ENCODE peak calls at places on chromosome 13, in seven cellular contexts. C, U, S, Z, R, N and B are unnamed samples. For H3K79me2, the result is how much of the 10 kb centered on the place peaks cover.

GRCh38 chr13:33524086-33524485 is 238.5 kb upstream of the STARD13 start:
- DNase-seq in R (no peak), U (no peak), S (no peak), Z (no peak), N (peak), C (peak), B (peak)

GRCh38 chr13:33610471-33611015 is 207.4 kb upstream of the RFC3 start:
- DNase-seq in N (no peak), R (no peak), Z (peak), U (peak), S (peak), C (no peak), B (no peak)

GRCh38 chr13:97881556-97881955 is 71.9 kb upstream of the IPO5 start:
- DNase-seq in R (no peak), Z (no peak), S (no peak), N (no peak), U (no peak), C (no peak), B (no peak)

GRCh38 chr13:76440568-76440967 is 445.6 kb downstream of the KCTD12 start:
- DNase-seq in R (no peak), U (no peak), Z (no peak), N (no peak), C (no peak), S (no peak), B (no peak)

GRCh38 chr13:32126756-32127155 is 95.2 kb downstream of the FRY start:
- DNase-seq in Z (no peak), U (no peak), S (no peak), C (no peak), N (no peak), R (no peak), B (no peak)

GRCh38 chr13:34611678-34612077 is 330.4 kb upstream of the NBEA start:
- DNase-seq in Z (no peak), N (peak), C (no peak), R (no peak), S (no peak), U (peak), B (no peak)

GRCh38 chr13:31045621-31046081 is 113.2 kb downstream of the TEX26 start:
- DNase-seq in S (peak), R (no peak), N (peak), Z (no peak), C (peak), U (no peak), B (peak)

GRCh38 chr13:66803759-66804456 is 426.2 kb downstream of the PCDH9 start:
- DNase-seq in U (no peak), Z (no peak), S (no peak), C (peak), N (no peak), R (no peak), B (no peak)

GRCh38 chr13:60745343-60745742 is 348.3 kb downstream of the TDRD3 start:
- DNase-seq in S (peak), N (no peak), C (no peak), U (no peak), R (no peak), Z (no peak), B (no peak)

GRCh38 chr13:95133498-95133897 is 167.8 kb downstream of the ABCC4 start:
- DNase-seq in Z (no peak), U (no peak), C (no peak), R (no peak), S (no peak), N (no peak), B (no peak)

GRCh38 chr13:76094645-76095044 is 458.5 kb downstream of the LMO7 start:
- DNase-seq in R (no peak), S (no peak), N (no peak), C (no peak), U (no peak), Z (no peak), B (no peak)

GRCh38 chr13:110280231-110280813 is 26.6 kb downstream of the COL4A1 start:
- DNase-seq in U (no peak), C (no peak), S (no peak), R (no peak), Z (no peak), N (no peak), B (no peak)
- H3K79me2 ChIP-seq in U (under half), C (under half), S (under half), R (half or more), Z (under half), N (half or more), B (under half)

GRCh38 chr13:46603165-46603603 is 50.2 kb downstream of the LRCH1 start:
- DNase-seq in U (peak), R (no peak), Z (peak), C (peak), S (peak), N (no peak), B (no peak)
- H3K79me2 ChIP-seq in U (under half), R (half or more), Z (half or more), C (half or more), S (under half), N (under half), B (half or more)

DNA sequence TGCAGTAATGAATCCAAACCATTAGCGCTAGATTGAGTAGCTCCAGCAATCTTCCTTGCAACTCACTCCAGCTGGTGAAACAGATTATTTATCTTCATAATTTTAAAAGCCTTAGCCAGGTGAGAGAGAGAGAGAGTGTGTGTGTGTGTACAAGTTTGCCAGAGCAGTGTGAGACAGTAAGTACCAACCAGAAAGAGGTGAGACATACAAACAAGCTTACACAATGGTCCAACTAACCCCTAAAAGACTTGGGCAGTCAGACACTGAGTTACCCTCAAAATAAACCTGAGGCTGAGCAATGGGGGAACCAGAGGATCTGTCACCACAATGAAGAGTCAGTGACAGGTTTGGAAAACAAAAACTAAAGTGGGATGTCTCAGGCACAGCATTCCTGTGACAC is 8.1 kb upstream of the THSD1 start:
- DNase-seq in N (no peak), C (no peak), R (no peak), U (no peak), Z (no peak), S (no peak), B (peak)
- H3K79me2 ChIP-seq in N (under half), C (under half), R (under half), U (under half), Z (under half), S (under half), B (under half)

DNA sequence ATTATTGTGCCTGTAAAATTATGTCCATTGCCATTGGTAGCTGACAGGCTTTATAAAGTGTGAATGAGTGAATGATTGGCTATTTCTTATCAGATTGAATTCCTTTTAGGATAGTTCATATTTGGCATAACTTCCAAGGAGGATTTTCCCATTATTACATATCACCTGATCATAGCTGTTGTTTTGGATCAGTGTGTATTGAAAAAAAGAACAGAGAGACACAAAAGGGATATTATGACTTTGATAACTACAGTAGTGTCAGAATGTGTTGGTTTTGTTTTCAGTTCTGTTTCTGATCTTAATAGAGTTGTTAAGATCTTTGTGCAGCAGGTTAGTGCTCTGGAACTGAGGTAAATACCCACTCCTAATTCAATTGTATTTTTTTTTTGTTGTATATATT is 103.8 kb downstream of the LRCH1 start:
- DNase-seq in N (no peak), U (no peak), C (no peak), Z (no peak), S (no peak), R (no peak), B (no peak)
- H3K79me2 ChIP-seq in N (under half), U (under half), C (under half), Z (under half), S (under half), R (under half), B (under half)

GRCh38 chr13:111230385-111230930 is 90.0 kb upstream of the TEX29 start:
- DNase-seq in U (no peak), S (no peak), R (no peak), C (no peak), Z (no peak), N (no peak), B (no peak)

GRCh38 chr13:111225810-111226546 is 94.5 kb upstream of the TEX29 start:
- DNase-seq in R (no peak), S (no peak), N (no peak), C (no peak), U (no peak), Z (no peak), B (no peak)

GRCh38 chr13:111227405-111227804 is 93.0 kb upstream of the TEX29 start:
- DNase-seq in Z (no peak), R (no peak), S (no peak), U (no peak), C (no peak), N (peak), B (no peak)

GRCh38 chr13:111225184-111225583 is 95.3 kb upstream of the TEX29 start:
- DNase-seq in R (no peak), N (no peak), C (no peak), U (no peak), S (no peak), Z (no peak), B (no peak)

GRCh38 chr13:111228262-111229144 is 91.9 kb upstream of the TEX29 start:
- DNase-seq in U (no peak), R (no peak), N (peak), S (peak), C (no peak), Z (no peak), B (no peak)
- H3K79me2 ChIP-seq in U (half or more), R (under half), N (under half), S (under half), C (under half), Z (half or more), B (half or more)

DNA sequence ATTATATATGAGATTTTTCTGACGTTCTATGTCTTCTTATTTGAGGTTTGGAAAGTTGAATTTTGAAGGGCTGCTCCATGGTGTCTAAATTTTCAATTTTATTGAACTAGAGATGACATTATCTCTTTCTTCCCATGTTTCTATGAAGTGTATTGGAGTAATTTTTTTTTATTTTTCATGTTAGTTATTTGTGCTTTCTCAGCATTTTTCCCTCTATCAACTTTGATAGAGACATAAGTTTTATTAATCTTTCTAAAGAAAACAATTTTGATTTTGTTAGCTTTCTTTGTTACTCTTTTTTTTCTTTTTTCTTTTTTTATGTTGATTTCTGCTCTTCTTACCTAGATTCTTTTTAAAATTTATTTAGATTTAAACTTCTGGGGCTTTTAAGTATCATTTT is 1694.8 kb downstream of the PCDH9 start:
- DNase-seq in U (no peak), N (no peak), Z (no peak), C (no peak), S (no peak), R (no peak), B (no peak)
- H3K79me2 ChIP-seq in U (under half), N (under half), Z (under half), C (under half), S (under half), R (under half), B (under half)